ENCODE peak calls at places on chromosome 15, in eight cellular contexts. A is NCI-H510A treated with DMSO at 0.1 percent for 48 hours; L is AG09309; N is SJSA1; K is central memory CD4-positive, alpha-beta T cell; T is NCI-H146; F is hippocampal formation; R is activated T-helper 1 cell treated with anti-CD3 and anti-CD28 coated beads, Interleukin-2, amount 50 U/mL, for 16 hours. D is an unnamed sample.

GRCh38 chr15:90870354-90871096 is 2.1 kb downstream of the FURIN start:
- DNase-seq in A (peak), R (no peak), F (no peak), N (peak), L (no peak), T (no peak), K (no peak), D (no peak)

GRCh38 chr15:100073982-100074381 is 267.8 kb downstream of the ADAMTS17 start:
- DNase-seq in L (no peak), N (no peak), K (no peak), R (no peak), A (no peak), F (no peak), T (no peak), D (no peak)

GRCh38 chr15:32733276-32733675 is 15.5 kb downstream of the GREM1 start:
- DNase-seq in L (no peak), R (no peak), K (no peak), A (no peak), F (no peak), N (no peak), T (no peak), D (no peak)

GRCh38 chr15:40367038-40367672 is 9.1 kb downstream of the DISP2 start:
- DNase-seq in R (no peak), N (no peak), L (no peak), T (no peak), A (no peak), K (no peak), F (peak), D (peak)

GRCh38 chr15:52857937-52858336 is 67.8 kb upstream of the ONECUT1 start:
- DNase-seq in T (no peak), N (peak), K (no peak), L (no peak), A (no peak), F (no peak), R (no peak), D (no peak)

GRCh38 chr15:67125589-67126502 is 60.4 kb downstream of the SMAD3 start:
- DNase-seq in N (peak), F (no peak), A (peak), K (no peak), L (peak), T (peak), R (no peak), D (peak)

GRCh38 chr15:95742836-95743235 is 587.7 kb upstream of the NR2F2 start:
- DNase-seq in T (no peak), R (no peak), F (no peak), K (no peak), L (no peak), N (no peak), A (no peak), D (no peak)

GRCh38 chr15:63059573-63060216 is 17.1 kb downstream of the TPM1 start:
- DNase-seq in A (no peak), F (no peak), T (no peak), N (no peak), R (no peak), K (no peak), L (no peak), D (no peak)

GRCh38 chr15:90059208-90059985 is 42.9 kb downstream of the IDH2 start:
- DNase-seq in L (no peak), R (peak), K (peak), F (peak), T (no peak), A (peak), N (no peak), D (peak)

GRCh38 chr15:47746516-47746915 is 29.2 kb downstream of the SEMA6D start:
- DNase-seq in N (no peak), T (no peak), A (no peak), K (no peak), F (no peak), R (no peak), L (no peak), D (no peak)

GRCh38 chr15:63277044-63277892 is at the start of gene APH1B:
- DNase-seq in R (peak), K (peak), L (no peak), F (peak), A (peak), T (peak), N (peak), D (peak)

D was measured in left ventricle myocardium superior.